ENCODE peak calls at places on chromosomes 1 and 21, in eight cellular contexts. T is psoas muscle, R is thoracic aorta, H is adrenal gland, A is tibial nerve, O is cardiac muscle cell, L is pancreas, W is left ventricle myocardium inferior. I is an unnamed sample. For H3K36me3, the result is how much of the 10 kb centered on the place peaks cover.

GRCh38 chr1:226429051-226429461 is 21.2 kb upstream of the PARP1 start:
- DNase-seq in T (no peak), R (no peak), H (no peak), A (no peak), O (no peak), L (no peak), W (no peak), I (no peak)

GRCh38 chr1:199778324-199778955 is 249.1 kb upstream of the NR5A2 start:
- DNase-seq in T (no peak), R (no peak), H (no peak), A (no peak), O (no peak), L (no peak), W (no peak), I (peak)

GRCh38 chr1:210558302-210558701 is 229.6 kb downstream of the HHAT start:
- DNase-seq in T (no peak), R (no peak), H (peak), A (no peak), O (peak), L (peak), W (peak), I (no peak)

GRCh38 chr1:162279099-162279498 is 97.6 kb downstream of the SPATA46 start:
- DNase-seq in T (no peak), R (no peak), H (no peak), A (no peak), O (no peak), L (no peak), W (peak), I (no peak)

GRCh38 chr1:205150651-205151428 is 29.1 kb upstream of the RBBP5 start:
- DNase-seq in T (no peak), R (no peak), H (no peak), A (no peak), O (no peak), L (no peak), W (no peak), I (no peak)

GRCh38 chr21:45613881-45614280 is 29.6 kb upstream of the PCBP3 start:
- DNase-seq in T (no peak), R (no peak), H (no peak), A (no peak), O (peak), L (no peak), W (no peak), I (no peak)

GRCh38 chr1:46451948-46452930 is 37.4 kb upstream of the DMBX1 start:
- DNase-seq in T (peak), R (no peak), H (no peak), A (no peak), O (no peak), L (no peak), W (no peak), I (no peak)

GRCh38 chr21:45222001-45222400 is 65.7 kb downstream of the POFUT2 start:
- DNase-seq in T (no peak), R (no peak), H (no peak), A (no peak), O (no peak), L (no peak), W (no peak), I (no peak)

GRCh38 chr1:6731905-6732304 is 30.3 kb upstream of the DNAJC11 start:
- DNase-seq in T (no peak), R (no peak), H (no peak), A (no peak), O (no peak), L (no peak), W (no peak), I (no peak)

GRCh38 chr1:207032528-207033017 is at the start of gene C1orf116:
- DNase-seq in T (no peak), R (no peak), H (no peak), A (no peak), O (no peak), L (peak), W (no peak), I (peak)

GRCh38 chr1:150152182-150152536 is 2.4 kb downstream of the PLEKHO1 start:
- DNase-seq in T (no peak), R (no peak), H (no peak), A (no peak), O (no peak), L (no peak), W (no peak), I (no peak)

GRCh38 chr1:13836631-13837030 is 136.6 kb downstream of the PRDM2 start:
- DNase-seq in T (no peak), R (no peak), H (no peak), A (no peak), O (no peak), L (no peak), W (no peak), I (no peak)

GRCh38 chr1:38004284-38005101 is 821 bp downstream of the FHL3 start:
- DNase-seq in T (no peak), R (no peak), H (no peak), A (no peak), O (peak), L (no peak), W (no peak), I (no peak)

GRCh38 chr1:117809764-117810163 is 119.7 kb downstream of the GDAP2 start:
- DNase-seq in T (no peak), R (no peak), H (no peak), A (no peak), O (no peak), L (no peak), W (no peak), I (no peak)

GRCh38 chr21:38147391-38147790 is 109.4 kb upstream of the KCNJ15 start:
- DNase-seq in T (no peak), R (no peak), H (no peak), A (no peak), O (no peak), L (no peak), W (no peak), I (no peak)

GRCh38 chr1:192546596-192547199 is 28.9 kb upstream of the RGS1 start:
- DNase-seq in T (no peak), R (no peak), H (no peak), A (no peak), O (peak), L (no peak), W (no peak), I (no peak)

GRCh38 chr21:45866473-45867010 is 115.0 kb upstream of the COL6A1 start:
- DNase-seq in T (no peak), R (no peak), H (no peak), A (no peak), O (no peak), L (no peak), W (no peak), I (no peak)

GRCh38 chr1:179310271-179310670 is 16.7 kb downstream of the SOAT1 start:
- DNase-seq in T (no peak), R (no peak), H (no peak), A (no peak), O (peak), L (no peak), W (no peak), I (no peak)

GRCh38 chr1:163264256-163264655 is 57.5 kb upstream of the NUF2 start:
- DNase-seq in T (no peak), R (no peak), H (no peak), A (no peak), O (peak), L (no peak), W (no peak), I (no peak)

GRCh38 chr1:27397106-27397505 is 4.7 kb downstream of the GPR3 start:
- DNase-seq in T (no peak), R (no peak), H (no peak), A (no peak), O (no peak), L (no peak), W (no peak), I (no peak)
- TF ChIP-seq CTCF in T (no peak), R (no peak), H (no peak), A (no peak), O (no peak), L (no peak), W (no peak), I (no peak)

DNA sequence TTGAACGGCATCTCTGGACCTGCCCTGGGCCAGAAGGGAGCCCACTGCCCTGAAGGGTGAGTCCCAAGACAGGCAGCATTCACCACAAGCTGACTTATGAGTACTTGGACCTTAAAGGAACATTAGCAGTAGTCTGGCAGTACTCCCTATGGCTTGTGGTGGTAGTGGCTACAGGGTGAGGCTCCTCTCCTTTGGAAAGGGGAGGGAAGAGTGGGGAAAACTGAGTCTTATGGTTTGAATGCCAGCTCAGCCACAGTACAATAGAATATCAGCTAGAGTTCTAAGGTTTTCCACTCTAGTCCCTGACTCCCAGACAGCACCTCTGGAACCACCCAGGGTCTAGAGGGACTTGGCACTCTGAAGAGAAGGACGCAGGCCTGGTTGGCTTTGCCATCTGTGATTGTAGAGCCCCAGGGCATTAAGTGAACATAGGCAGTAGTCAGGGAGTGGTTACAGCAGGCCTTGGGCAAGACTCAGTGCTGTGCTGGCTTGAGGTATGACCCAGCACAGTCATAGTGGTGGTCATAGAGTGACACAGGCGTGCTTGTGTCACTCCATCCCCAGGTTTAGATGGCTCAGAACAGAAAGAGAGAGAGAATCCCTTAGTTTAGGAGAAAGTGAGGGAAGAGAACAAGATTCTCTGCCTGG is 31.0 kb downstream of the CD53 start:
- DNase-seq in T (no peak), R (no peak), H (no peak), A (no peak), O (no peak), L (no peak), W (no peak), I (no peak)
- H3K36me3 ChIP-seq in T (under half), R (under half), H (under half), A (under half), O (under half), L (under half), W (under half), I (under half)

GRCh38 chr21:24014381-24014780 is 1592.9 kb downstream of the MRPL39 start:
- DNase-seq in T (no peak), R (no peak), H (no peak), A (no peak), O (no peak), L (no peak), W (no peak), I (no peak)
- TF ChIP-seq CTCF in T (no peak), R (peak), H (peak), A (no peak), O (peak), L (peak), W (no peak), I (no peak)

DNA sequence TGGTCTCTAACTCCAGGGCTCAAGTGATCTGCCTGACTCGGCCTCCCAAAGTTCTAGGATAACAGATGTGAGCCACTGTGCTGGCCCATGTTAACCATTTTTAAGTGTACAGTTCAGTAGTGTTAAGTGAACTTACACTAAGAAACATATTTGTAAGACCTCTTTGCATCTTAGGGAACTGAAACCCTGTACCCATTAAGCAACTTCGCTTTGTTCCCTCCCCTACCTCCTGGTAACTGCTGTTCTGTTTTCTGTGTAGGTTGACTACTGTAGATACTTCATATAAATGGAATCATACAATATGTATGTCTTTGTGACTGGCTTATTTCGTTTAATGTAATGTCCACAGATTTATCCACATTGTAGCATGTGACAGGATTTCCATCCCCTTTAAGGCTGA is 11.0 kb downstream of the NUDC start:
- DNase-seq in T (no peak), R (no peak), H (no peak), A (no peak), O (no peak), L (no peak), W (no peak), I (no peak)
- H3K36me3 ChIP-seq in T (half or more), R (under half), H (under half), A (under half), O (under half), L (under half), W (half or more), I (under half)